ENCODE peak calls at places on chromosomes 13 and 19, in eight cellular contexts. E, F, R, B, Q, X, H and L are unnamed samples.

GRCh38 chr13:97802213-97802612 is 151.3 kb upstream of the IPO5 start:
- DNase-seq in E (no peak), F (no peak), R (no peak), B (no peak), Q (no peak), X (no peak), H (peak), L (no peak)

GRCh38 chr13:60857698-60858097 is 460.7 kb downstream of the TDRD3 start:
- DNase-seq in E (no peak), F (no peak), R (no peak), B (no peak), Q (no peak), X (no peak), H (no peak), L (no peak)

GRCh38 chr13:79973533-79973963 is 367.4 kb downstream of the SPRY2 start:
- DNase-seq in E (no peak), F (peak), R (no peak), B (no peak), Q (no peak), X (no peak), H (no peak), L (no peak)

GRCh38 chr13:33280550-33280905 is 5.0 kb downstream of the STARD13 start:
- DNase-seq in E (no peak), F (no peak), R (no peak), B (no peak), Q (no peak), X (no peak), H (no peak), L (no peak)

GRCh38 chr19:4302238-4302630 is at the start of gene TMIGD2:
- DNase-seq in E (no peak), F (no peak), R (no peak), B (no peak), Q (no peak), X (no peak), H (no peak), L (no peak)

GRCh38 chr13:72763411-72763810 is 18.3 kb downstream of the DIS3 start:
- DNase-seq in E (no peak), F (no peak), R (no peak), B (no peak), Q (no peak), X (no peak), H (peak), L (no peak)

GRCh38 chr13:76711515-76712182 is 174.6 kb downstream of the KCTD12 start:
- DNase-seq in E (peak), F (no peak), R (no peak), B (no peak), Q (no peak), X (no peak), H (peak), L (peak)

GRCh38 chr19:41225238-41226052 is 6.4 kb downstream of the AXL start:
- DNase-seq in E (peak), F (no peak), R (no peak), B (no peak), Q (no peak), X (no peak), H (peak), L (peak)

GRCh38 chr13:25064396-25064795 is 31.5 kb upstream of the PABPC3 start:
- DNase-seq in E (no peak), F (no peak), R (no peak), B (no peak), Q (no peak), X (no peak), H (no peak), L (no peak)

GRCh38 chr19:3369337-3370213 is 3.2 kb downstream of the NFIC start:
- DNase-seq in E (no peak), F (no peak), R (no peak), B (no peak), Q (peak), X (no peak), H (peak), L (no peak)

GRCh38 chr19:461664-462551 is 1.1 kb upstream of the SHC2 start:
- DNase-seq in E (no peak), F (no peak), R (no peak), B (peak), Q (peak), X (peak), H (no peak), L (no peak)

GRCh38 chr13:110359840-110360301 is 52.8 kb downstream of the COL4A2 start:
- DNase-seq in E (no peak), F (no peak), R (no peak), B (no peak), Q (no peak), X (no peak), H (peak), L (no peak)

GRCh38 chr13:75935805-75936204 is 299.7 kb downstream of the LMO7 start:
- DNase-seq in E (no peak), F (peak), R (no peak), B (no peak), Q (no peak), X (no peak), H (no peak), L (no peak)

GRCh38 chr19:49337267-49338022 is 2.2 kb downstream of the CD37 start:
- DNase-seq in E (no peak), F (no peak), R (no peak), B (no peak), Q (no peak), X (no peak), H (no peak), L (no peak)